ENCODE peak calls at places on chromosomes 1 and 21, in four cellular contexts. Q is HEK293T; P is stimulated activated CD4-positive, alpha-beta T cell treated with anti-CD3 and anti-CD28 coated beads, Interleukin-1b, Interleukin-23, amount 100 ng/mL, for 24 hours; A is HTR-8/SVneo. H is an unnamed sample.
A peak's percentile ranks its signal among the peaks of the same experiment; 100 is the strongest.

GRCh38 chr21:25080161-25080560 is 527.1 kb downstream of the MRPL39 start:
- DNase-seq in Q (no peak), P (no peak), A (no peak), H (no peak)

GRCh38 chr1:5947071-5947821 is 45.0 kb downstream of the NPHP4 start:
- DNase-seq in Q (no peak), P (no peak), A (no peak), H (no peak)

GRCh38 chr1:229781453-229781852 is 155.4 kb downstream of the URB2 start:
- DNase-seq in Q (no peak), P (no peak), A (no peak), H (no peak)

GRCh38 chr1:239527046-239527693 is 140.8 kb downstream of the CHRM3 start:
- DNase-seq in Q (no peak), P (no peak), A (no peak), H (no peak)

GRCh38 chr1:209368864-209369598 is 214.5 kb upstream of the CAMK1G start:
- DNase-seq in Q (no peak), P (no peak), A (peak; percentile 58), H (no peak)

GRCh38 chr1:4309676-4310320 is 344.6 kb upstream of the AJAP1 start:
- DNase-seq in Q (no peak), P (no peak), A (no peak), H (no peak)

GRCh38 chr1:65924471-65924870 is 131.8 kb downstream of the PDE4B start:
- DNase-seq in Q (no peak), P (no peak), A (no peak), H (no peak)

GRCh38 chr1:29498126-29499100 is 262.1 kb downstream of the PTPRU start:
- DNase-seq in Q (no peak), P (no peak), A (no peak), H (no peak)

GRCh38 chr1:216183427-216183826 is 239.8 kb downstream of the USH2A start:
- DNase-seq in Q (peak; percentile 27), P (no peak), A (peak; percentile 2), H (no peak)

GRCh38 chr1:190494451-190494850 is 16.8 kb upstream of the BRINP3 start:
- DNase-seq in Q (no peak), P (no peak), A (no peak), H (no peak)

GRCh38 chr1:201072149-201072548 is 40.1 kb downstream of the CACNA1S start:
- DNase-seq in Q (no peak), P (no peak), A (no peak), H (no peak)

GRCh38 chr1:53305650-53306049 is 22.2 kb downstream of the LRP8 start:
- DNase-seq in Q (no peak), P (no peak), A (no peak), H (no peak)

GRCh38 chr1:32897082-32898049 is 3.8 kb downstream of the TMEM54 start:
- DNase-seq in Q (no peak), P (no peak), A (no peak), H (no peak)

GRCh38 chr1:192702212-192702993 is 66.5 kb downstream of the RGS13 start:
- DNase-seq in Q (no peak), P (no peak), A (peak; percentile 33), H (no peak)

GRCh38 chr1:1218524-1219200 is 4.7 kb upstream of the TNFRSF4 start:
- DNase-seq in Q (no peak), P (no peak), A (no peak), H (no peak)

GRCh38 chr1:9996624-9997582 is at the start of gene RBP7:
- DNase-seq in Q (peak; percentile 13), P (no peak), A (peak; percentile 47), H (no peak)